ENCODE peak calls at places on chromosomes 2 and 18, in ten cellular contexts. N, Q, R, I, B, E, Z, S, T and P are unnamed samples.

GRCh38 chr2:213199871-213200270 is 48.5 kb upstream of the IKZF2 start:
- DNase-seq in Z (no peak), R (no peak), I (no peak), Q (no peak), N (no peak), E (peak), B (no peak), S (no peak), T (no peak), P (no peak)

GRCh38 chr2:76019130-76019529 is 308.4 kb upstream of the GCFC2 start:
- DNase-seq in T (no peak), B (no peak), E (no peak), N (no peak), I (no peak), R (no peak), Z (no peak), S (no peak), Q (peak), P (no peak)

GRCh38 chr2:165069131-165069530 is 113.8 kb upstream of the SLC38A11 start:
- DNase-seq in B (no peak), S (no peak), Z (no peak), T (no peak), I (no peak), E (no peak), R (no peak), N (no peak), Q (no peak), P (no peak)

GRCh38 chr2:61272421-61273070 is 110.6 kb downstream of the C2orf74 start:
- DNase-seq in Z (no peak), N (no peak), I (no peak), R (no peak), S (no peak), Q (peak), E (peak), T (no peak), B (no peak), P (no peak)

GRCh38 chr18:62802523-62802922 is 87.2 kb downstream of the PHLPP1 start:
- DNase-seq in I (no peak), S (no peak), E (peak), N (no peak), Q (peak), Z (no peak), B (no peak), R (no peak), T (no peak), P (no peak)

GRCh38 chr2:209382775-209383174 is 41.1 kb upstream of the MAP2 start:
- DNase-seq in I (no peak), E (no peak), B (no peak), Z (no peak), T (no peak), S (no peak), R (no peak), Q (no peak), N (no peak), P (no peak)

GRCh38 chr18:70072678-70073077 is 125.0 kb upstream of the CD226 start:
- DNase-seq in E (peak), S (no peak), Z (peak), Q (peak), T (no peak), N (no peak), B (no peak), R (no peak), I (no peak), P (no peak)

GRCh38 chr2:120959426-120959825 is 223.8 kb downstream of the GLI2 start:
- DNase-seq in S (peak), E (no peak), Z (no peak), B (no peak), N (no peak), R (no peak), T (no peak), Q (no peak), I (no peak), P (no peak)

GRCh38 chr2:178335218-178335617 is 115.8 kb downstream of the PRKRA start:
- DNase-seq in Q (no peak), N (no peak), B (no peak), I (no peak), T (no peak), E (no peak), S (no peak), R (no peak), Z (no peak), P (no peak)

GRCh38 chr2:112712903-112713584 is 7.8 kb upstream of the NT5DC4 start:
- DNase-seq in E (peak), B (no peak), R (no peak), N (no peak), I (no peak), Q (no peak), Z (no peak), T (no peak), S (no peak), P (no peak)

GRCh38 chr2:203688798-203689197 is 17.6 kb upstream of the CD28 start:
- DNase-seq in S (peak), Q (no peak), N (no peak), R (peak), T (peak), E (peak), I (peak), B (no peak), Z (no peak), P (no peak)

GRCh38 chr2:239520811-239521517 is 120.1 kb upstream of the HDAC4 start:
- DNase-seq in B (no peak), R (no peak), Q (no peak), S (no peak), N (no peak), I (peak), Z (no peak), E (no peak), T (no peak), P (no peak)

GRCh38 chr2:180061085-180061484 is 54.0 kb upstream of the CWC22 start:
- DNase-seq in T (no peak), Z (no peak), N (no peak), I (peak), E (no peak), B (no peak), S (no peak), R (no peak), Q (no peak), P (no peak)

GRCh38 chr18:45774065-45774521 is 50.1 kb downstream of the SLC14A1 start:
- DNase-seq in S (no peak), Z (no peak), N (no peak), Q (no peak), I (no peak), E (peak), R (no peak), B (peak), T (no peak), P (no peak)

GRCh38 chr2:8197101-8197500 is 484.8 kb upstream of the ID2 start:
- DNase-seq in E (no peak), N (no peak), S (no peak), T (no peak), Q (no peak), Z (peak), R (no peak), B (no peak), I (no peak), P (no peak)

GRCh38 chr2:25303517-25304338 is 38.0 kb downstream of the DNMT3A start:
- DNase-seq in N (no peak), S (no peak), I (no peak), T (no peak), B (no peak), Z (no peak), E (no peak), R (no peak), Q (no peak), P (no peak)

GRCh38 chr2:232362174-232362913 is 16.2 kb upstream of the ALPP start:
- DNase-seq in I (peak), Q (no peak), Z (no peak), R (no peak), N (no peak), B (no peak), T (no peak), S (no peak), E (no peak), P (no peak)

GRCh38 chr18:31581498-31582197 is 10.0 kb upstream of the TTR start:
- DNase-seq in N (no peak), T (no peak), I (no peak), R (no peak), Z (no peak), Q (peak), B (no peak), S (no peak), E (peak), P (no peak)

GRCh38 chr2:74179063-74179865 is 585 bp upstream of the MOB1A start:
- DNase-seq in N (no peak), R (no peak), I (no peak), E (no peak), Z (no peak), S (no peak), Q (no peak), B (no peak), T (no peak), P (no peak)
- TF ChIP-seq CTCF in N (peak), R (peak), I (peak), E (peak), Z (peak), S (no peak), Q (no peak), B (no peak), T (no peak), P (peak)

GRCh38 chr2:201928363-201928762 is 105.3 kb upstream of the FZD7 start:
- DNase-seq in N (no peak), R (no peak), I (no peak), S (no peak), E (no peak), Z (no peak), T (no peak), B (no peak), Q (no peak), P (no peak)

GRCh38 chr2:201931475-201931874 is 102.2 kb upstream of the FZD7 start:
- DNase-seq in B (no peak), T (no peak), E (no peak), R (no peak), I (no peak), S (no peak), Q (no peak), N (no peak), Z (no peak), P (no peak)

GRCh38 chr2:201930831-201931230 is 102.8 kb upstream of the FZD7 start:
- DNase-seq in T (no peak), B (no peak), E (peak), N (no peak), Z (no peak), S (no peak), Q (no peak), I (no peak), R (peak), P (no peak)

GRCh38 chr2:201930043-201930442 is 103.6 kb upstream of the FZD7 start:
- DNase-seq in S (no peak), Z (no peak), I (no peak), T (no peak), E (no peak), N (no peak), B (no peak), R (peak), Q (no peak), P (no peak)

GRCh38 chr2:201929627-201930026 is 104.0 kb upstream of the FZD7 start:
- DNase-seq in Z (no peak), I (no peak), Q (no peak), S (no peak), B (no peak), R (peak), E (no peak), T (no peak), N (no peak), P (no peak)
- TF ChIP-seq CTCF in Z (no peak), I (no peak), Q (no peak), S (no peak), B (no peak), R (no peak), E (no peak), T (no peak), N (no peak), P (no peak)

GRCh38 chr2:37507069-37507410 is 162.6 kb downstream of the QPCT start:
- DNase-seq in E (no peak), B (no peak), R (no peak), T (no peak), I (no peak), N (no peak), S (no peak), Z (no peak), Q (no peak), P (no peak)
- TF ChIP-seq CTCF in E (no peak), B (no peak), R (no peak), T (no peak), I (no peak), N (no peak), S (no peak), Z (no peak), Q (no peak), P (no peak)

GRCh38 chr2:14720739-14721138 is 88.2 kb downstream of the LRATD1 start:
- DNase-seq in E (no peak), Z (no peak), I (no peak), N (no peak), S (no peak), R (no peak), T (no peak), B (no peak), Q (no peak), P (no peak)

GRCh38 chr2:14720319-14720718 is 87.8 kb downstream of the LRATD1 start:
- DNase-seq in Q (no peak), B (no peak), S (no peak), N (no peak), I (no peak), Z (no peak), T (no peak), E (no peak), R (no peak), P (no peak)

GRCh38 chr2:14715600-14715999 is 83.1 kb downstream of the LRATD1 start:
- DNase-seq in S (no peak), N (no peak), Q (no peak), B (no peak), I (no peak), R (no peak), Z (no peak), T (no peak), E (no peak), P (no peak)

GRCh38 chr2:14716319-14716718 is 83.8 kb downstream of the LRATD1 start:
- DNase-seq in R (no peak), N (no peak), S (no peak), B (no peak), I (no peak), T (no peak), Q (no peak), Z (no peak), E (no peak), P (no peak)

DNA sequence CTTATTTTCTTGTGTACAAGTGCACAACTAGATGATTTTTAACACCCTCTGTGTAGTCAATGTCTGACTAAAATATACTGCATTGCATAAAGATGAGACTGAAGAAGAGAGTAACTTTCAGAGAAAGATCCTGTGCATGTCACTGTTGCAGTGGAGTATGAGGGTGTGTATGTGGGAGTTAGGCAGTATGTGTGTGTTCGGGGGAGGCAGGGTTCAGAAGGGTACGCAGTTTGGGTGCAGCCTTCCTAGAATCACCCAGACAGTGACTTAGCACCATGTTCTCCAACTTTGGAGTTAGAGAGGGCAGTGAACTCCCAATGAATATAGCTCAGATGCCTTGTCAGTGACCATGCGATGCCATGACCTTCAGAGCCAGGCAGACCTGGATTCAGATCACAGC is 84.6 kb downstream of the LRATD1 start:
- DNase-seq in R (no peak), Q (no peak), N (no peak), B (no peak), S (no peak), E (no peak), Z (no peak), I (no peak), T (no peak), P (no peak)
- TF ChIP-seq CTCF in R (no peak), Q (no peak), N (no peak), B (no peak), S (no peak), E (no peak), Z (no peak), I (no peak), T (no peak), P (no peak)

GRCh38 chr2:161947394-161947793 is 126.6 kb downstream of the DPP4 start:
- DNase-seq in R (no peak), N (no peak), Z (no peak), E (no peak), Q (no peak), B (no peak), T (no peak), S (no peak), I (no peak), P (no peak)

GRCh38 chr2:161943012-161943411 is 131.0 kb downstream of the DPP4 start:
- DNase-seq in E (no peak), Z (no peak), N (no peak), S (no peak), I (no peak), Q (no peak), T (no peak), R (no peak), B (no peak), P (no peak)

DNA sequence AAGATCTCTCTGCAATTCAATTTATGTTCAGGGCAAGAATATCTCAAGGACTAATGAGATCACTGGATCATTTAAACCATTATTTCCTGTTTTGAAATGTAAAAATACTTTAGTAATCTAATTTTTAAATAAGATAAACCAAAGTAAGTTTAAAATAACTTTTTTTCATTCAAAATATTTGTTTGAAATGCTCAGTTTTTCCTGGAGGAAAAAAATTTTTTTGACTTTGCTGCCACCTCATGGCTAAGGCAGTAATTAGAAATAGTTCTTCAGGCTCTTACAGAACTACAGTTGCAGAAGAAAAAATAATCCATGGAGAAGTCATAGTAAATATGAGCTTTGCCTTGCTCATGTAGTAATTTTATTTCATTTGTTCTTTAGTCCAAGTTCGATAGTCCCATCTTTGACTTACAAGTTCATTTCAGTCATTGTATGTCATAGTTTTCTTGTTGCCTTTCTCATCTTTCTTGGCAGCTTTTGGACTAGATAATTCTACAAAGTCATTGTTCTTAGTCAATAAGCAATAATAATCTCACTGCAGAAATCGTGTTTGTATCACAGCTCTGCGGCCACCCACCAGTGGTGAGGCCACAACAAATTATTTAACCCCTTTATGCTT is 127.4 kb downstream of the DPP4 start:
- DNase-seq in I (no peak), T (no peak), Q (peak), N (peak), Z (peak), B (no peak), E (peak), R (no peak), S (no peak), P (no peak)
- TF ChIP-seq CTCF in I (no peak), T (peak), Q (peak), N (peak), Z (peak), B (peak), E (peak), R (peak), S (peak), P (peak)

GRCh38 chr2:52036853-52037252 is 1004.9 kb upstream of the NRXN1 start:
- DNase-seq in B (no peak), Z (no peak), S (no peak), I (no peak), E (no peak), T (no peak), N (no peak), Q (no peak), R (no peak), P (no peak)

GRCh38 chr2:52036036-52036435 is 1004.1 kb upstream of the NRXN1 start:
- DNase-seq in S (no peak), N (no peak), T (no peak), R (no peak), I (no peak), Q (no peak), Z (no peak), B (no peak), E (no peak), P (no peak)

GRCh38 chr2:52034706-52035105 is 1002.8 kb upstream of the NRXN1 start:
- DNase-seq in T (no peak), N (no peak), E (no peak), S (no peak), Z (no peak), R (no peak), Q (no peak), I (no peak), B (no peak), P (no peak)
- TF ChIP-seq CTCF in T (no peak), N (no peak), E (no peak), S (no peak), Z (no peak), R (peak), Q (no peak), I (no peak), B (no peak), P (no peak)

GRCh38 chr2:53210538-53210937 is 557.1 kb upstream of the CHAC2 start:
- DNase-seq in Q (no peak), R (no peak), Z (no peak), T (no peak), S (no peak), N (no peak), E (no peak), B (no peak), I (no peak), P (no peak)
- TF ChIP-seq CTCF in Q (no peak), R (peak), Z (peak), T (no peak), S (no peak), N (no peak), E (peak), B (no peak), I (no peak), P (peak)